ENCODE peak calls at places on chromosome 17, in five cellular contexts. A is tibial artery; X is aorta; L is ascending aorta; Z is CD4-positive, alpha-beta memory T cell. D is an unnamed sample.
A peak's percentile ranks its signal among the peaks of the same experiment; 100 is the strongest.

GRCh38 chr17:48747445-48748363 is 19.2 kb upstream of the HOXB13 start:
- DNase-seq in A (no peak), X (no peak), L (no peak), Z (no peak), D (no peak)

GRCh38 chr17:7111784-7112526 is 2.7 kb downstream of the ASGR2 start:
- DNase-seq in A (no peak), X (peak; percentile 70), L (no peak), Z (no peak), D (no peak)

GRCh38 chr17:15944720-15945492 is at the start of gene ADORA2B:
- DNase-seq in A (peak; percentile 42), X (peak; percentile 73), L (no peak), Z (no peak), D (peak; percentile 46)

GRCh38 chr17:42891539-42892152 is 9.0 kb upstream of the G6PC1 start:
- DNase-seq in A (peak; percentile 66), X (peak; percentile 73), L (peak; percentile 75), Z (no peak), D (no peak)

GRCh38 chr17:73865825-73866224 is 221.6 kb upstream of the SDK2 start:
- DNase-seq in A (no peak), X (no peak), L (no peak), Z (no peak), D (no peak)

GRCh38 chr17:82840431-82840831 is 609 bp upstream of the ZNF750 start:
- DNase-seq in A (no peak), X (no peak), L (no peak), Z (no peak), D (no peak)

GRCh38 chr17:73091770-73092517 is 544 bp downstream of the SLC39A11 start:
- DNase-seq in A (peak; percentile 33), X (no peak), L (no peak), Z (no peak), D (peak; percentile 64)

GRCh38 chr17:19706791-19707727 is 9.3 kb downstream of the SLC47A2 start:
- DNase-seq in A (no peak), X (no peak), L (no peak), Z (no peak), D (peak; percentile 63)

GRCh38 chr17:50609376-50610074 is 25.2 kb upstream of the ABCC3 start:
- DNase-seq in A (no peak), X (no peak), L (no peak), Z (no peak), D (no peak)

GRCh38 chr17:65489413-65490170 is 71.9 kb downstream of the AXIN2 start:
- DNase-seq in A (no peak), X (no peak), L (peak; percentile 31), Z (no peak), D (no peak)

GRCh38 chr17:82203920-82204319 is 8.7 kb downstream of the CCDC57 start:
- DNase-seq in A (no peak), X (no peak), L (no peak), Z (no peak), D (no peak)

GRCh38 chr17:77374170-77374936 is 233.6 kb downstream of the SEC14L1 start:
- DNase-seq in A (peak; percentile 88), X (peak; percentile 93), L (peak; percentile 92), Z (peak; percentile 82), D (no peak)

GRCh38 chr17:47866941-47867340 is 16.0 kb upstream of the SP6 start:
- DNase-seq in A (no peak), X (no peak), L (no peak), Z (no peak), D (no peak)

GRCh38 chr17:71446635-71447034 is 674.2 kb upstream of the SOX9 start:
- DNase-seq in A (no peak), X (no peak), L (no peak), Z (no peak), D (no peak)

GRCh38 chr17:45229681-45230409 is 8.2 kb downstream of the FMNL1 start:
- DNase-seq in A (no peak), X (no peak), L (no peak), Z (peak; percentile 64), D (no peak)

GRCh38 chr17:33580215-33580614 is 287.1 kb upstream of the ASIC2 start:
- DNase-seq in A (no peak), X (no peak), L (no peak), Z (no peak), D (no peak)

GRCh38 chr17:54257440-54257839 is 434.7 kb downstream of the KIF2B start:
- DNase-seq in A (no peak), X (no peak), L (no peak), Z (no peak), D (no peak)

GRCh38 chr17:61770752-61771533 is 92.4 kb downstream of the BRIP1 start:
- DNase-seq in A (no peak), X (no peak), L (no peak), Z (no peak), D (no peak)

GRCh38 chr17:60151355-60151754 is 1.6 kb downstream of the CA4 start:
- DNase-seq in A (no peak), X (peak; percentile 6), L (no peak), Z (no peak), D (no peak)

GRCh38 chr17:57751971-57752905 is 7.1 kb upstream of the CCDC182 start:
- DNase-seq in A (no peak), X (no peak), L (no peak), Z (no peak), D (no peak)

GRCh38 chr17:63476857-63477470 is at the start of gene ACE:
- DNase-seq in A (no peak), X (no peak), L (no peak), Z (peak; percentile 58), D (peak; percentile 29)
- H3K4me1 ChIP-seq in A (peaks cover 21% of the 10 kb centered on the region), X (no peaks in the 10 kb centered on the region), L (peaks cover 15% of the 10 kb centered on the region), Z (peaks cover 27% of the 10 kb centered on the region), D (peaks cover 15% of the 10 kb centered on the region)

GRCh38 chr17:81128774-81129173 is 36.5 kb upstream of the PVALEF start:
- DNase-seq in A (no peak), X (no peak), L (no peak), Z (no peak), D (no peak)
- H3K4me3 ChIP-seq in A (no peak overlapping the region), X (no peak overlapping the region), L (no peak overlapping the region), Z (no peak overlapping the region), D (no peak overlapping the region)

DNA sequence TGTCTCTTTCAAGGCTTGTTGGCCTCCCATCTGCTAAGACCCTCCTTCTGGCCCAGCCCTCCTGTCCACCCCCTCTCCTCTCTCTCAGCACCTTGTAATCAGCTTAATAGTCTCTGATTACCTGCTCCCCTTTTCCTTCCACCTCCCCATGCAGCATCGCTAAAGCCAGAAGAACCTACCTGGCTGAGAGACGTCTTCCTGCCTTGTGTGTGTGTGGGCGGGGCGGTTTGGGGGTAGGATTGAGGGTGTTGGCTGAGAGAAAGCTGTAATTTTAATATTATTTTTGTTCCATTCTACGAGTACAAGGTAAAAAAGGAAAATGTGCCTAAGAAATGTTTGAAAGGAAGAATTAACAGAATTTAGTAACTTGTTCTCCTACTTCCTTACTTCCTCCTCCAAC is 3.4 kb downstream of the DNAH9 start:
- DNase-seq in A (no peak), X (no peak), L (no peak), Z (no peak), D (no peak)
- H3K36me3 ChIP-seq in A (no peaks in the 10 kb centered on the region), X (no peaks in the 10 kb centered on the region), L (no peaks in the 10 kb centered on the region), Z (no peaks in the 10 kb centered on the region), D (no peaks in the 10 kb centered on the region)

DNA sequence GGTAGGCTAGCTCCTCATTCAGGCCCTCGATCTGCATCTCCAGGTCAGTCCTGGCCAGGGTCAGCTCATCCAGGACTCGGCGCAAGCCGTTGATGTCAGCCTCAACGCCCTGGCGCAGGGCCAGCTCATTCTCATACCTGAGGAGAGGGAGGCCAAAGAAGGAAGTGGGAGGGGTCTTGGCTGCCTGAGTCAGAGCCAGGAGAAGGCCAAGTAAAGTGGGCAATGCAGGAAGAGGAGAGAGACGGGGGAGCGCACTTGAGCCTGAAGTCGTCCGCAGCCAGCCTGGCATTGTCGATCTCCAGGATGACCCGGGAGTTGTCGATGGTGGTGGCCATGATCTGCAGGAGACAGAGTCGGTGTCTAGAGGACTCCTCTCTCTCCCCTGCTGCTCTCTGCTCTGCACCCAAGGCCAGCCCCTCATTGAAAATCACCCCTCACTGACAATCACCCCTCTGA is 1.8 kb downstream of the KRT15 start:
- DNase-seq in A (no peak), X (no peak), L (no peak), Z (no peak), D (no peak)
- H3K4me1 ChIP-seq in A (no peaks in the 10 kb centered on the region), X (no peaks in the 10 kb centered on the region), L (no peaks in the 10 kb centered on the region), Z (no peaks in the 10 kb centered on the region), D (no peaks in the 10 kb centered on the region)

GRCh38 chr17:5032865-5033264 is 2.4 kb downstream of the SLC52A1 start:
- DNase-seq in A (no peak), X (no peak), L (no peak), Z (no peak), D (no peak)

GRCh38 chr17:5034063-5034462 is 1.2 kb downstream of the SLC52A1 start:
- DNase-seq in A (no peak), X (no peak), L (no peak), Z (no peak), D (no peak)

GRCh38 chr17:5033352-5034015 is 1.7 kb downstream of the SLC52A1 start:
- DNase-seq in A (no peak), X (no peak), L (no peak), Z (no peak), D (no peak)

GRCh38 chr17:5035356-5035755 is at the start of gene SLC52A1:
- DNase-seq in A (no peak), X (no peak), L (no peak), Z (no peak), D (no peak)

GRCh38 chr17:5034651-5035050 is 575 bp downstream of the SLC52A1 start:
- DNase-seq in A (no peak), X (no peak), L (no peak), Z (no peak), D (no peak)
- H3K4me3 ChIP-seq in A (no peak overlapping the region), X (no peak overlapping the region), L (no peak overlapping the region), Z (no peak overlapping the region), D (no peak overlapping the region)

DNA sequence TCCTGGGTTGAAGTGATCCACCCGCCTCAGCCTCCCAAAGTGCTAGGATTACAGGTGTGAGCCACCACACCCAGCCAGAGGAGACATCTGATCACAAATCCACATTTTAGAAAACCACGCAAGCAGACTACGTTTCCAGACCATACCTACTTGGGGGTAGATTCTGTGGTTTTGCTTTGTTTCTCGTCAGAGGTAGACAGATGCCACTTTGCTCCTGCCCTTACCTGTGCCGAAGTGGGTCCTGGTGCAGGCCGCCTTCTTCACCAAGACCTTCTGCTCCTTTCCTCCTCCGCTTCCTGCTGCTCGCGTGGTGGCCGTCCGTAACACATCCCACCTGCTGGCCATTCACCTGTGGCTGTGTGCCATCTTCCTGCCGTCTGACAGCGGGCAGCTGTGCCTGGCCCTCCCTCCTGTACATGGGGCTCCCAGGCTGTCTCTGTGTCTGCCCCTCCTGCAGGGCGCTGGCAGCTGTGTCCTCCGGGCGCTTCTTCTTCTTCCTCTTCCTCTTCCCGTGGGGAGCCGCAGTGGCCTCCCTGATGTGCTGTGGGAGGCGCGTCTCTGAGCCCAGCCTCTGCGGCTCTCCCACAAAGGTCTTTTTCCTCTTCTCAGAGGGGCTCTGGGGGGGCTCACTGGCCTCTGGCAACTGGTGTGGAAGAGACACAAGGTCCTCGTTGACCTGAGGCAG is 21.2 kb upstream of the CYTH1 start:
- DNase-seq in A (peak; percentile 41), X (peak; percentile 67), L (no peak), Z (peak; percentile 60), D (no peak)
- H3K36me3 ChIP-seq in A (peaks cover 72% of the 10 kb centered on the region), X (peaks cover 3% of the 10 kb centered on the region), L (peaks cover 66% of the 10 kb centered on the region), Z (peaks cover 55% of the 10 kb centered on the region), D (peaks cover 61% of the 10 kb centered on the region)